ENCODE peak calls at places on chromosomes 7 and 10, in ten cellular contexts. M is hippocampal formation, L is skeletal muscle cell, C is GM06990, E is SK-N-DZ, Z is AG09319, X is NCI-H460, A is psoas muscle, J is heart right ventricle, F is AG04450. I is an unnamed sample.

GRCh38 chr10:13528875-13529713 is at the start of gene BEND7:
- DNase-seq in M (no peak), L (no peak), C (no peak), E (peak), Z (no peak), X (peak), A (peak), J (peak), F (no peak), I (no peak)

GRCh38 chr10:125451319-125451718 is 231.6 kb downstream of the TEX36 start:
- DNase-seq in M (no peak), L (no peak), C (no peak), E (no peak), Z (no peak), X (no peak), A (no peak), J (no peak), F (no peak), I (no peak)

GRCh38 chr7:132461043-132461592 is 115.2 kb downstream of the PLXNA4 start:
- DNase-seq in M (no peak), L (no peak), C (no peak), E (no peak), Z (no peak), X (no peak), A (no peak), J (no peak), F (no peak), I (no peak)

GRCh38 chr7:150945171-150945852 is 32.8 kb downstream of the KCNH2 start:
- DNase-seq in M (no peak), L (no peak), C (no peak), E (no peak), Z (no peak), X (no peak), A (no peak), J (no peak), F (no peak), I (no peak)

GRCh38 chr7:22846961-22847360 is 24.3 kb upstream of the TOMM7 start:
- DNase-seq in M (no peak), L (no peak), C (no peak), E (no peak), Z (no peak), X (no peak), A (no peak), J (no peak), F (no peak), I (no peak)

GRCh38 chr7:138023618-138024333 is 21.9 kb upstream of the CREB3L2 start:
- DNase-seq in M (no peak), L (no peak), C (peak), E (no peak), Z (no peak), X (no peak), A (no peak), J (no peak), F (no peak), I (no peak)

GRCh38 chr7:537911-538634 is 18.4 kb upstream of the PDGFA start:
- DNase-seq in M (no peak), L (no peak), C (no peak), E (no peak), Z (peak), X (peak), A (peak), J (peak), F (peak), I (peak)

GRCh38 chr10:47099445-47099844 is 188.2 kb downstream of the PTPN20 start:
- DNase-seq in M (no peak), L (no peak), C (no peak), E (no peak), Z (no peak), X (no peak), A (no peak), J (no peak), F (no peak), I (no peak)

GRCh38 chr10:48330269-48330668 is 23.8 kb downstream of the MAPK8 start:
- DNase-seq in M (no peak), L (no peak), C (no peak), E (no peak), Z (no peak), X (no peak), A (no peak), J (no peak), F (no peak), I (no peak)